ENCODE peak calls at places on chromosomes 5 and 9, in ten cellular contexts. One of them, this sample, is unnamed. For H3K4me1, the result is how much of the 10 kb centered on the place peaks cover.

GRCh38 chr5:5473224-5473623 is 50.7 kb downstream of the ICE1 start:
- DNase-seq in heart left ventricle: no peak
- DNase-seq in left ventricle myocardium inferior: no peak
- DNase-seq in cardiac muscle cell: no peak
- DNase-seq in uterus: no peak
- DNase-seq in A549: no peak
- DNase-seq in pancreas: no peak
- DNase-seq in PC-3: peak
- DNase-seq in A673: no peak
- DNase-seq in esophagus muscularis mucosa: no peak
- DNase-seq in this sample: no peak

GRCh38 chr5:7261049-7261448 is 134.9 kb upstream of the ADCY2 start:
- DNase-seq in esophagus muscularis mucosa: peak
- DNase-seq in A549: peak
- DNase-seq in A673: peak
- DNase-seq in left ventricle myocardium inferior: no peak
- DNase-seq in uterus: no peak
- DNase-seq in PC-3: peak
- DNase-seq in heart left ventricle: no peak
- DNase-seq in cardiac muscle cell: peak
- DNase-seq in pancreas: peak
- DNase-seq in this sample: no peak

GRCh38 chr5:74949976-74950375 is 83.8 kb upstream of the FAM169A start:
- DNase-seq in left ventricle myocardium inferior: no peak
- DNase-seq in uterus: no peak
- DNase-seq in A549: no peak
- DNase-seq in esophagus muscularis mucosa: no peak
- DNase-seq in cardiac muscle cell: no peak
- DNase-seq in PC-3: no peak
- DNase-seq in A673: peak
- DNase-seq in heart left ventricle: no peak
- DNase-seq in pancreas: no peak
- DNase-seq in this sample: no peak

GRCh38 chr5:16618138-16618897 is 1.5 kb upstream of the RETREG1 start:
- DNase-seq in left ventricle myocardium inferior: no peak
- DNase-seq in A673: peak
- DNase-seq in uterus: no peak
- DNase-seq in esophagus muscularis mucosa: no peak
- DNase-seq in heart left ventricle: no peak
- DNase-seq in cardiac muscle cell: no peak
- DNase-seq in A549: no peak
- DNase-seq in pancreas: no peak
- DNase-seq in PC-3: no peak
- DNase-seq in this sample: no peak

GRCh38 chr9:109579191-109579948 is 81.3 kb upstream of the PTPN3 start:
- DNase-seq in heart left ventricle: no peak
- DNase-seq in uterus: no peak
- DNase-seq in PC-3: no peak
- DNase-seq in pancreas: no peak
- DNase-seq in A673: no peak
- DNase-seq in esophagus muscularis mucosa: peak
- DNase-seq in A549: no peak
- DNase-seq in left ventricle myocardium inferior: no peak
- DNase-seq in cardiac muscle cell: peak
- DNase-seq in this sample: no peak

GRCh38 chr9:72390896-72391295 is 25.9 kb upstream of the ZFAND5 start:
- DNase-seq in left ventricle myocardium inferior: no peak
- DNase-seq in uterus: no peak
- DNase-seq in pancreas: no peak
- DNase-seq in A549: no peak
- DNase-seq in cardiac muscle cell: no peak
- DNase-seq in heart left ventricle: no peak
- DNase-seq in A673: no peak
- DNase-seq in esophagus muscularis mucosa: no peak
- DNase-seq in PC-3: no peak
- DNase-seq in this sample: no peak

GRCh38 chr5:111254613-111255012 is 30.4 kb downstream of the CAMK4 start:
- DNase-seq in left ventricle myocardium inferior: no peak
- DNase-seq in heart left ventricle: no peak
- DNase-seq in PC-3: no peak
- DNase-seq in esophagus muscularis mucosa: no peak
- DNase-seq in A549: no peak
- DNase-seq in cardiac muscle cell: no peak
- DNase-seq in A673: no peak
- DNase-seq in pancreas: no peak
- DNase-seq in uterus: no peak
- DNase-seq in this sample: no peak

GRCh38 chr5:91225848-91226686 is 157.1 kb downstream of the ARRDC3 start:
- DNase-seq in cardiac muscle cell: peak
- DNase-seq in left ventricle myocardium inferior: no peak
- DNase-seq in esophagus muscularis mucosa: no peak
- DNase-seq in pancreas: peak
- DNase-seq in PC-3: peak
- DNase-seq in A673: no peak
- DNase-seq in heart left ventricle: peak
- DNase-seq in uterus: no peak
- DNase-seq in A549: peak
- DNase-seq in this sample: peak

GRCh38 chr5:174412941-174413340 is 311.4 kb upstream of the MSX2 start:
- DNase-seq in cardiac muscle cell: no peak
- DNase-seq in A549: no peak
- DNase-seq in heart left ventricle: no peak
- DNase-seq in A673: no peak
- DNase-seq in esophagus muscularis mucosa: peak
- DNase-seq in left ventricle myocardium inferior: no peak
- DNase-seq in uterus: no peak
- DNase-seq in PC-3: no peak
- DNase-seq in pancreas: no peak
- DNase-seq in this sample: no peak

GRCh38 chr9:36319806-36320205 is 61.6 kb upstream of the GNE start:
- DNase-seq in PC-3: peak
- DNase-seq in heart left ventricle: no peak
- DNase-seq in A673: no peak
- DNase-seq in A549: peak
- DNase-seq in esophagus muscularis mucosa: no peak
- DNase-seq in pancreas: peak
- DNase-seq in left ventricle myocardium inferior: no peak
- DNase-seq in cardiac muscle cell: no peak
- DNase-seq in uterus: no peak
- DNase-seq in this sample: peak

GRCh38 chr5:73892218-73892617 is 266.2 kb downstream of the ARHGEF28 start:
- DNase-seq in cardiac muscle cell: no peak
- DNase-seq in uterus: no peak
- DNase-seq in left ventricle myocardium inferior: no peak
- DNase-seq in pancreas: no peak
- DNase-seq in A673: no peak
- DNase-seq in A549: no peak
- DNase-seq in PC-3: no peak
- DNase-seq in esophagus muscularis mucosa: no peak
- DNase-seq in heart left ventricle: no peak
- DNase-seq in this sample: no peak

GRCh38 chr5:141916522-141916921 is 7.1 kb upstream of the DELE1 start:
- DNase-seq in heart left ventricle: no peak
- DNase-seq in A549: no peak
- DNase-seq in cardiac muscle cell: no peak
- DNase-seq in PC-3: no peak
- DNase-seq in uterus: no peak
- DNase-seq in esophagus muscularis mucosa: no peak
- DNase-seq in A673: no peak
- DNase-seq in pancreas: no peak
- DNase-seq in left ventricle myocardium inferior: no peak
- DNase-seq in this sample: no peak

GRCh38 chr5:105504-106080 is 13.6 kb downstream of the PLEKHG4B start:
- DNase-seq in A673: no peak
- DNase-seq in pancreas: no peak
- DNase-seq in esophagus muscularis mucosa: peak
- DNase-seq in A549: no peak
- DNase-seq in uterus: no peak
- DNase-seq in PC-3: no peak
- DNase-seq in cardiac muscle cell: no peak
- DNase-seq in left ventricle myocardium inferior: no peak
- DNase-seq in heart left ventricle: no peak
- DNase-seq in this sample: no peak

GRCh38 chr9:131096490-131097258 is at the start of gene AIF1L:
- DNase-seq in A549: no peak
- DNase-seq in PC-3: peak
- DNase-seq in pancreas: peak
- DNase-seq in uterus: no peak
- DNase-seq in esophagus muscularis mucosa: no peak
- DNase-seq in heart left ventricle: no peak
- DNase-seq in cardiac muscle cell: peak
- DNase-seq in A673: peak
- DNase-seq in left ventricle myocardium inferior: no peak
- DNase-seq in this sample: no peak
- H3K4me3 ChIP-seq in A549: peak
- H3K4me3 ChIP-seq in PC-3: peak
- H3K4me3 ChIP-seq in pancreas: peak
- H3K4me3 ChIP-seq in uterus: peak
- H3K4me3 ChIP-seq in esophagus muscularis mucosa: peak
- H3K4me3 ChIP-seq in heart left ventricle: peak
- H3K4me3 ChIP-seq in cardiac muscle cell: peak
- H3K4me3 ChIP-seq in A673: peak
- H3K4me3 ChIP-seq in left ventricle myocardium inferior: peak
- H3K4me3 ChIP-seq in this sample: peak

GRCh38 chr5:132489871-132490483 is 596 bp downstream of the IRF1 start:
- DNase-seq in A673: peak
- DNase-seq in left ventricle myocardium inferior: peak
- DNase-seq in A549: peak
- DNase-seq in cardiac muscle cell: peak
- DNase-seq in PC-3: peak
- DNase-seq in uterus: peak
- DNase-seq in heart left ventricle: peak
- DNase-seq in pancreas: peak
- DNase-seq in esophagus muscularis mucosa: peak
- DNase-seq in this sample: peak
- TF ChIP-seq CTCF in A673: no peak
- TF ChIP-seq CTCF in left ventricle myocardium inferior: peak
- TF ChIP-seq CTCF in A549: peak
- TF ChIP-seq CTCF in cardiac muscle cell: peak
- TF ChIP-seq CTCF in PC-3: no peak
- TF ChIP-seq CTCF in uterus: peak
- TF ChIP-seq CTCF in heart left ventricle: no peak
- TF ChIP-seq CTCF in pancreas: no peak
- TF ChIP-seq CTCF in esophagus muscularis mucosa: peak
- TF ChIP-seq CTCF in this sample: no peak

GRCh38 chr5:150640311-150641005 is at the start of gene SYNPO:
- DNase-seq in esophagus muscularis mucosa: no peak
- DNase-seq in A673: peak
- DNase-seq in cardiac muscle cell: no peak
- DNase-seq in PC-3: peak
- DNase-seq in A549: peak
- DNase-seq in heart left ventricle: peak
- DNase-seq in left ventricle myocardium inferior: peak
- DNase-seq in uterus: peak
- DNase-seq in pancreas: peak
- DNase-seq in this sample: peak

GRCh38 chr5:150639751-150640150 is 709 bp upstream of the SYNPO start:
- DNase-seq in PC-3: no peak
- DNase-seq in cardiac muscle cell: no peak
- DNase-seq in heart left ventricle: no peak
- DNase-seq in esophagus muscularis mucosa: no peak
- DNase-seq in uterus: no peak
- DNase-seq in left ventricle myocardium inferior: no peak
- DNase-seq in pancreas: no peak
- DNase-seq in A549: no peak
- DNase-seq in A673: no peak
- DNase-seq in this sample: no peak

GRCh38 chr5:150641826-150642566 is 1.5 kb downstream of the SYNPO start:
- DNase-seq in A673: no peak
- DNase-seq in heart left ventricle: no peak
- DNase-seq in uterus: no peak
- DNase-seq in PC-3: peak
- DNase-seq in cardiac muscle cell: no peak
- DNase-seq in left ventricle myocardium inferior: no peak
- DNase-seq in esophagus muscularis mucosa: no peak
- DNase-seq in pancreas: no peak
- DNase-seq in A549: no peak
- DNase-seq in this sample: no peak

GRCh38 chr5:150642567-150642927 is 2.1 kb downstream of the SYNPO start:
- DNase-seq in A673: no peak
- DNase-seq in uterus: peak
- DNase-seq in PC-3: peak
- DNase-seq in left ventricle myocardium inferior: peak
- DNase-seq in esophagus muscularis mucosa: no peak
- DNase-seq in heart left ventricle: peak
- DNase-seq in A549: peak
- DNase-seq in pancreas: peak
- DNase-seq in cardiac muscle cell: peak
- DNase-seq in this sample: peak

GRCh38 chr5:150641006-150641570 is 628 bp downstream of the SYNPO start:
- DNase-seq in PC-3: peak
- DNase-seq in pancreas: peak
- DNase-seq in esophagus muscularis mucosa: no peak
- DNase-seq in A673: no peak
- DNase-seq in left ventricle myocardium inferior: peak
- DNase-seq in A549: peak
- DNase-seq in heart left ventricle: peak
- DNase-seq in uterus: peak
- DNase-seq in cardiac muscle cell: no peak
- DNase-seq in this sample: peak
- H3K4me1 ChIP-seq in PC-3: half or more
- H3K4me1 ChIP-seq in pancreas: under half
- H3K4me1 ChIP-seq in esophagus muscularis mucosa: half or more
- H3K4me1 ChIP-seq in A673: half or more
- H3K4me1 ChIP-seq in left ventricle myocardium inferior: half or more
- H3K4me1 ChIP-seq in A549: half or more
- H3K4me1 ChIP-seq in heart left ventricle: half or more
- H3K4me1 ChIP-seq in uterus: half or more
- H3K4me1 ChIP-seq in cardiac muscle cell: under half
- H3K4me1 ChIP-seq in this sample: under half

GRCh38 chr5:181027452-181028031 is 12.5 kb upstream of the BTNL9 start:
- DNase-seq in pancreas: no peak
- DNase-seq in A673: no peak
- DNase-seq in A549: no peak
- DNase-seq in heart left ventricle: no peak
- DNase-seq in left ventricle myocardium inferior: no peak
- DNase-seq in PC-3: no peak
- DNase-seq in uterus: no peak
- DNase-seq in cardiac muscle cell: no peak
- DNase-seq in esophagus muscularis mucosa: no peak
- DNase-seq in this sample: no peak

GRCh38 chr5:181024245-181025029 is 15.6 kb upstream of the BTNL9 start:
- DNase-seq in A673: no peak
- DNase-seq in esophagus muscularis mucosa: no peak
- DNase-seq in cardiac muscle cell: no peak
- DNase-seq in pancreas: no peak
- DNase-seq in PC-3: no peak
- DNase-seq in left ventricle myocardium inferior: no peak
- DNase-seq in heart left ventricle: no peak
- DNase-seq in uterus: no peak
- DNase-seq in A549: no peak
- DNase-seq in this sample: no peak

GRCh38 chr5:181031716-181032115 is 8.3 kb upstream of the BTNL9 start:
- DNase-seq in left ventricle myocardium inferior: no peak
- DNase-seq in cardiac muscle cell: no peak
- DNase-seq in pancreas: no peak
- DNase-seq in PC-3: no peak
- DNase-seq in heart left ventricle: no peak
- DNase-seq in A673: no peak
- DNase-seq in A549: no peak
- DNase-seq in uterus: no peak
- DNase-seq in esophagus muscularis mucosa: peak
- DNase-seq in this sample: no peak

GRCh38 chr5:181028032-181028819 is 11.8 kb upstream of the BTNL9 start:
- DNase-seq in cardiac muscle cell: no peak
- DNase-seq in A549: peak
- DNase-seq in PC-3: no peak
- DNase-seq in uterus: no peak
- DNase-seq in pancreas: peak
- DNase-seq in A673: no peak
- DNase-seq in left ventricle myocardium inferior: no peak
- DNase-seq in esophagus muscularis mucosa: peak
- DNase-seq in heart left ventricle: no peak
- DNase-seq in this sample: no peak
- H3K4me3 ChIP-seq in cardiac muscle cell: no peak
- H3K4me3 ChIP-seq in A549: peak
- H3K4me3 ChIP-seq in PC-3: no peak
- H3K4me3 ChIP-seq in uterus: no peak
- H3K4me3 ChIP-seq in pancreas: no peak
- H3K4me3 ChIP-seq in A673: no peak
- H3K4me3 ChIP-seq in left ventricle myocardium inferior: no peak
- H3K4me3 ChIP-seq in esophagus muscularis mucosa: no peak
- H3K4me3 ChIP-seq in heart left ventricle: no peak
- H3K4me3 ChIP-seq in this sample: no peak